ENCODE peak calls at places on chromosomes 12 and 14, in nine cellular contexts. One of them, this sample, is unnamed.

GRCh38 chr12:88142610-88142991 is 494 bp downstream of the TMTC3 start:
- DNase-seq in fibroblast of lung: no peak
- DNase-seq in GM23338: peak
- DNase-seq in mammary epithelial cell: peak
- DNase-seq in lung: peak
- DNase-seq in aorta: peak
- DNase-seq in HCT116: no peak
- DNase-seq in dorsolateral prefrontal cortex: peak
- DNase-seq in caudate nucleus: peak
- DNase-seq in this sample: no peak

GRCh38 chr14:55711171-55711811 is 131.3 kb downstream of the KTN1 start:
- DNase-seq in fibroblast of lung: peak
- DNase-seq in GM23338: no peak
- DNase-seq in mammary epithelial cell: no peak
- DNase-seq in lung: no peak
- DNase-seq in aorta: no peak
- DNase-seq in HCT116: no peak
- DNase-seq in dorsolateral prefrontal cortex: no peak
- DNase-seq in caudate nucleus: no peak
- DNase-seq in this sample: no peak

GRCh38 chr14:95564060-95564459 is 29.2 kb downstream of the GLRX5 start:
- DNase-seq in fibroblast of lung: peak
- DNase-seq in GM23338: no peak
- DNase-seq in mammary epithelial cell: no peak
- DNase-seq in lung: no peak
- DNase-seq in aorta: no peak
- DNase-seq in HCT116: no peak
- DNase-seq in dorsolateral prefrontal cortex: no peak
- DNase-seq in caudate nucleus: no peak
- DNase-seq in this sample: no peak

GRCh38 chr12:87848248-87848868 is 180.8 kb downstream of the C12orf50 start:
- DNase-seq in fibroblast of lung: peak
- DNase-seq in GM23338: peak
- DNase-seq in mammary epithelial cell: peak
- DNase-seq in lung: no peak
- DNase-seq in aorta: no peak
- DNase-seq in HCT116: peak
- DNase-seq in dorsolateral prefrontal cortex: no peak
- DNase-seq in caudate nucleus: no peak
- DNase-seq in this sample: no peak

GRCh38 chr12:44143170-44143569 is 307.3 kb downstream of the TMEM117 start:
- DNase-seq in fibroblast of lung: no peak
- DNase-seq in GM23338: no peak
- DNase-seq in mammary epithelial cell: no peak
- DNase-seq in lung: no peak
- DNase-seq in aorta: no peak
- DNase-seq in HCT116: no peak
- DNase-seq in dorsolateral prefrontal cortex: no peak
- DNase-seq in caudate nucleus: no peak
- DNase-seq in this sample: no peak

GRCh38 chr12:53218551-53219114 is 11.6 kb upstream of the ITGB7 start:
- DNase-seq in fibroblast of lung: no peak
- DNase-seq in GM23338: peak
- DNase-seq in mammary epithelial cell: no peak
- DNase-seq in lung: no peak
- DNase-seq in aorta: peak
- DNase-seq in HCT116: no peak
- DNase-seq in dorsolateral prefrontal cortex: no peak
- DNase-seq in caudate nucleus: no peak
- DNase-seq in this sample: no peak

GRCh38 chr12:42473130-42473529 is 116.4 kb downstream of the PRICKLE1 start:
- DNase-seq in fibroblast of lung: peak
- DNase-seq in GM23338: no peak
- DNase-seq in mammary epithelial cell: peak
- DNase-seq in lung: no peak
- DNase-seq in aorta: no peak
- DNase-seq in HCT116: no peak
- DNase-seq in dorsolateral prefrontal cortex: no peak
- DNase-seq in caudate nucleus: no peak
- DNase-seq in this sample: no peak

GRCh38 chr14:45039390-45039789 is 44.5 kb upstream of the PRPF39 start:
- DNase-seq in fibroblast of lung: no peak
- DNase-seq in GM23338: no peak
- DNase-seq in mammary epithelial cell: no peak
- DNase-seq in lung: no peak
- DNase-seq in aorta: no peak
- DNase-seq in HCT116: no peak
- DNase-seq in dorsolateral prefrontal cortex: no peak
- DNase-seq in caudate nucleus: no peak
- DNase-seq in this sample: no peak

GRCh38 chr12:96190403-96191170 is 3.6 kb upstream of the ELK3 start:
- DNase-seq in fibroblast of lung: peak
- DNase-seq in GM23338: no peak
- DNase-seq in mammary epithelial cell: peak
- DNase-seq in lung: no peak
- DNase-seq in aorta: no peak
- DNase-seq in HCT116: no peak
- DNase-seq in dorsolateral prefrontal cortex: no peak
- DNase-seq in caudate nucleus: no peak
- DNase-seq in this sample: no peak

GRCh38 chr12:89695100-89695499 is 13.5 kb downstream of the ATP2B1 start:
- DNase-seq in fibroblast of lung: peak
- DNase-seq in GM23338: no peak
- DNase-seq in mammary epithelial cell: peak
- DNase-seq in lung: no peak
- DNase-seq in aorta: no peak
- DNase-seq in HCT116: no peak
- DNase-seq in dorsolateral prefrontal cortex: no peak
- DNase-seq in caudate nucleus: no peak
- DNase-seq in this sample: no peak

GRCh38 chr12:124665516-124665915 is 98.1 kb upstream of the NCOR2 start:
- DNase-seq in fibroblast of lung: peak
- DNase-seq in GM23338: no peak
- DNase-seq in mammary epithelial cell: no peak
- DNase-seq in lung: peak
- DNase-seq in aorta: no peak
- DNase-seq in HCT116: no peak
- DNase-seq in dorsolateral prefrontal cortex: no peak
- DNase-seq in caudate nucleus: no peak
- DNase-seq in this sample: no peak

GRCh38 chr12:89345376-89345775 is 6.9 kb downstream of the DUSP6 start:
- DNase-seq in fibroblast of lung: no peak
- DNase-seq in GM23338: no peak
- DNase-seq in mammary epithelial cell: no peak
- DNase-seq in lung: no peak
- DNase-seq in aorta: no peak
- DNase-seq in HCT116: no peak
- DNase-seq in dorsolateral prefrontal cortex: no peak
- DNase-seq in caudate nucleus: no peak
- DNase-seq in this sample: no peak

GRCh38 chr12:67442347-67442841 is 173.2 kb downstream of the CAND1 start:
- DNase-seq in fibroblast of lung: no peak
- DNase-seq in GM23338: no peak
- DNase-seq in mammary epithelial cell: no peak
- DNase-seq in lung: no peak
- DNase-seq in aorta: no peak
- DNase-seq in HCT116: no peak
- DNase-seq in dorsolateral prefrontal cortex: no peak
- DNase-seq in caudate nucleus: peak
- DNase-seq in this sample: no peak

GRCh38 chr12:53829130-53829529 is 77.4 kb upstream of the CISTR start:
- DNase-seq in fibroblast of lung: no peak
- DNase-seq in GM23338: no peak
- DNase-seq in mammary epithelial cell: no peak
- DNase-seq in lung: no peak
- DNase-seq in aorta: no peak
- DNase-seq in HCT116: no peak
- DNase-seq in dorsolateral prefrontal cortex: no peak
- DNase-seq in caudate nucleus: no peak
- DNase-seq in this sample: no peak

GRCh38 chr14:78446807-78447206 is 276.6 kb downstream of the NRXN3 start:
- DNase-seq in fibroblast of lung: no peak
- DNase-seq in GM23338: peak
- DNase-seq in mammary epithelial cell: no peak
- DNase-seq in lung: no peak
- DNase-seq in aorta: no peak
- DNase-seq in HCT116: no peak
- DNase-seq in dorsolateral prefrontal cortex: no peak
- DNase-seq in caudate nucleus: no peak
- DNase-seq in this sample: no peak

GRCh38 chr12:25855716-25856115 is 102.8 kb upstream of the RASSF8 start:
- DNase-seq in fibroblast of lung: peak
- DNase-seq in GM23338: no peak
- DNase-seq in mammary epithelial cell: peak
- DNase-seq in lung: no peak
- DNase-seq in aorta: no peak
- DNase-seq in HCT116: no peak
- DNase-seq in dorsolateral prefrontal cortex: no peak
- DNase-seq in caudate nucleus: no peak
- DNase-seq in this sample: no peak

GRCh38 chr12:57149309-57149900 is 2.0 kb upstream of the LRP1-AS start:
- DNase-seq in fibroblast of lung: peak
- DNase-seq in GM23338: no peak
- DNase-seq in mammary epithelial cell: no peak
- DNase-seq in lung: peak
- DNase-seq in aorta: peak
- DNase-seq in HCT116: no peak
- DNase-seq in dorsolateral prefrontal cortex: no peak
- DNase-seq in caudate nucleus: no peak
- DNase-seq in this sample: no peak
- H3K27ac ChIP-seq in fibroblast of lung: peak
- H3K27ac ChIP-seq in GM23338: peak
- H3K27ac ChIP-seq in mammary epithelial cell: no peak
- H3K27ac ChIP-seq in lung: peak
- H3K27ac ChIP-seq in aorta: peak
- H3K27ac ChIP-seq in HCT116: no peak
- H3K27ac ChIP-seq in dorsolateral prefrontal cortex: peak
- H3K27ac ChIP-seq in caudate nucleus: peak
- H3K27ac ChIP-seq in this sample: peak

DNA sequence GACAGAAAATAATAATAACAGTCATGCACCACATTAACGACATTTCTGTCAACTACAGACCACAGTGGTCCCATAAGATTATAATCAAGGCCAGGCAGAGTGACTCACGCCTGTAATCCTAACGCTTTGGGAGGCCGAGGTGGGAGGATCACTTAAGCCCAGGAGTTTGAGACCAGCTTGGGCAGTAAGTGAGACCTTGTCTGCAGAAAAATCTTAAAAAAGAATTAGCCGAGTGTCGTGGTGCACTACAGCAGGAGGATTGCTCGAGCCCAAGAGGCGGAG is 8.6 kb downstream of the NAB2 start:
- DNase-seq in fibroblast of lung: no peak
- DNase-seq in GM23338: no peak
- DNase-seq in mammary epithelial cell: no peak
- DNase-seq in lung: no peak
- DNase-seq in aorta: peak
- DNase-seq in HCT116: no peak
- DNase-seq in dorsolateral prefrontal cortex: no peak
- DNase-seq in caudate nucleus: no peak
- DNase-seq in this sample: no peak
- H3K27ac ChIP-seq in fibroblast of lung: no peak
- H3K27ac ChIP-seq in GM23338: no peak
- H3K27ac ChIP-seq in mammary epithelial cell: no peak
- H3K27ac ChIP-seq in lung: no peak
- H3K27ac ChIP-seq in aorta: no peak
- H3K27ac ChIP-seq in HCT116: no peak
- H3K27ac ChIP-seq in dorsolateral prefrontal cortex: no peak
- H3K27ac ChIP-seq in caudate nucleus: no peak
- H3K27ac ChIP-seq in this sample: no peak

DNA sequence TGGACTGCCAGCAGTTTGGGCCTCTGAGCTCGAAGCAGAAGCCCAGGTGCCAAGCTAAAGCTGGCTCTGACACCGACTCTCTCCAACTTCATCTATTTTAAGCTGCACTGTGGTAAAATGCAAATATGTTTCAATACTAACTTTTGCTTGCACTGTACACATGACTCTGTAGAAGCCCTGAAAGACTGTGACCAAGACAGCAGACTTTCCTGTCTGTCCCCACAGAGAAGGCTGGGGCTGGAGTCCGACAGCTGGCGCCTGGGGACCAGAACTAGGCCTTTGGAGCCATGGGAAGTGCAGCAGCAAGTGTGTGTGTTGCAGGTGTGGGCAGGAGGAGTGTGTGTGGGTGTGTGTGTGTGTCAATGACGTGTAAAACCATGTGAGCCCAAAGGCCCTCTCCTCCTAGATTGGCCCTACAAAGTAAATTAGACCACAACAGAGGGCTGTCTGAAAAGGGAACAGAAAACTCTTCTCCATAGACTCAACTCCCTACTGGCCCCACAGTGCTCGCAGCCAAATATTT is 16.4 kb upstream of the RAB35 start:
- DNase-seq in fibroblast of lung: no peak
- DNase-seq in GM23338: no peak
- DNase-seq in mammary epithelial cell: no peak
- DNase-seq in lung: no peak
- DNase-seq in aorta: no peak
- DNase-seq in HCT116: no peak
- DNase-seq in dorsolateral prefrontal cortex: no peak
- DNase-seq in caudate nucleus: no peak
- DNase-seq in this sample: no peak
- H3K27ac ChIP-seq in fibroblast of lung: no peak
- H3K27ac ChIP-seq in GM23338: no peak
- H3K27ac ChIP-seq in mammary epithelial cell: no peak
- H3K27ac ChIP-seq in lung: no peak
- H3K27ac ChIP-seq in aorta: no peak
- H3K27ac ChIP-seq in HCT116: no peak
- H3K27ac ChIP-seq in dorsolateral prefrontal cortex: no peak
- H3K27ac ChIP-seq in caudate nucleus: no peak
- H3K27ac ChIP-seq in this sample: no peak

GRCh38 chr12:132162508-132163031 is 18.3 kb downstream of the NOC4L start:
- DNase-seq in fibroblast of lung: peak
- DNase-seq in GM23338: no peak
- DNase-seq in mammary epithelial cell: peak
- DNase-seq in lung: no peak
- DNase-seq in aorta: no peak
- DNase-seq in HCT116: no peak
- DNase-seq in dorsolateral prefrontal cortex: no peak
- DNase-seq in caudate nucleus: peak
- DNase-seq in this sample: peak

GRCh38 chr12:132163911-132164288 is 19.6 kb downstream of the NOC4L start:
- DNase-seq in fibroblast of lung: no peak
- DNase-seq in GM23338: no peak
- DNase-seq in mammary epithelial cell: no peak
- DNase-seq in lung: no peak
- DNase-seq in aorta: no peak
- DNase-seq in HCT116: no peak
- DNase-seq in dorsolateral prefrontal cortex: no peak
- DNase-seq in caudate nucleus: no peak
- DNase-seq in this sample: no peak

GRCh38 chr12:132161796-132162507 is 17.7 kb downstream of the NOC4L start:
- DNase-seq in fibroblast of lung: no peak
- DNase-seq in GM23338: no peak
- DNase-seq in mammary epithelial cell: no peak
- DNase-seq in lung: no peak
- DNase-seq in aorta: no peak
- DNase-seq in HCT116: no peak
- DNase-seq in dorsolateral prefrontal cortex: no peak
- DNase-seq in caudate nucleus: no peak
- DNase-seq in this sample: no peak

GRCh38 chr12:132164426-132164825 is 20.2 kb downstream of the NOC4L start:
- DNase-seq in fibroblast of lung: no peak
- DNase-seq in GM23338: no peak
- DNase-seq in mammary epithelial cell: no peak
- DNase-seq in lung: no peak
- DNase-seq in aorta: no peak
- DNase-seq in HCT116: no peak
- DNase-seq in dorsolateral prefrontal cortex: no peak
- DNase-seq in caudate nucleus: no peak
- DNase-seq in this sample: no peak

GRCh38 chr12:132163041-132163910 is 19.0 kb downstream of the NOC4L start:
- DNase-seq in fibroblast of lung: no peak
- DNase-seq in GM23338: no peak
- DNase-seq in mammary epithelial cell: no peak
- DNase-seq in lung: no peak
- DNase-seq in aorta: no peak
- DNase-seq in HCT116: no peak
- DNase-seq in dorsolateral prefrontal cortex: no peak
- DNase-seq in caudate nucleus: no peak
- DNase-seq in this sample: no peak
- H3K27ac ChIP-seq in fibroblast of lung: no peak
- H3K27ac ChIP-seq in GM23338: no peak
- H3K27ac ChIP-seq in mammary epithelial cell: no peak
- H3K27ac ChIP-seq in lung: no peak
- H3K27ac ChIP-seq in aorta: no peak
- H3K27ac ChIP-seq in HCT116: no peak
- H3K27ac ChIP-seq in dorsolateral prefrontal cortex: no peak
- H3K27ac ChIP-seq in caudate nucleus: peak
- H3K27ac ChIP-seq in this sample: no peak

This sample was measured in substantia nigra.